ENCODE peak calls at places on chromosomes 5 and 9, in eight cellular contexts. One of them, this sample, is unnamed.
A peak's percentile ranks its signal among the peaks of the same experiment; 100 is the strongest.

GRCh38 chr9:77939149-77939668 is 92.4 kb downstream of the GNAQ start:
- DNase-seq in ELR: no peak
- DNase-seq in retinal pigment epithelial cell: no peak
- DNase-seq in heart left ventricle: no peak
- DNase-seq in nephron progenitor cell: no peak
- DNase-seq in HS-27A: no peak
- DNase-seq in non-pigmented ciliary epithelial cell: no peak
- DNase-seq in iris pigment epithelial cell: peak; percentile 72
- DNase-seq in this sample: no peak

GRCh38 chr9:98906273-98907040 is 37.2 kb upstream of the COL15A1 start:
- DNase-seq in ELR: no peak
- DNase-seq in retinal pigment epithelial cell: no peak
- DNase-seq in heart left ventricle: peak; percentile 86
- DNase-seq in nephron progenitor cell: no peak
- DNase-seq in HS-27A: peak; percentile 75
- DNase-seq in non-pigmented ciliary epithelial cell: no peak
- DNase-seq in iris pigment epithelial cell: no peak
- DNase-seq in this sample: no peak

GRCh38 chr5:124745367-124746251 is 830 bp downstream of the ZNF608 start:
- DNase-seq in ELR: no peak
- DNase-seq in retinal pigment epithelial cell: no peak
- DNase-seq in heart left ventricle: no peak
- DNase-seq in nephron progenitor cell: no peak
- DNase-seq in HS-27A: no peak
- DNase-seq in non-pigmented ciliary epithelial cell: no peak
- DNase-seq in iris pigment epithelial cell: peak; percentile 52
- DNase-seq in this sample: no peak

GRCh38 chr9:93093081-93093448 is 3.0 kb upstream of the CARD19 start:
- DNase-seq in ELR: no peak
- DNase-seq in retinal pigment epithelial cell: no peak
- DNase-seq in heart left ventricle: no peak
- DNase-seq in nephron progenitor cell: no peak
- DNase-seq in HS-27A: no peak
- DNase-seq in non-pigmented ciliary epithelial cell: no peak
- DNase-seq in iris pigment epithelial cell: no peak
- DNase-seq in this sample: no peak

GRCh38 chr5:5678909-5679308 is 256.4 kb downstream of the ICE1 start:
- DNase-seq in ELR: no peak
- DNase-seq in retinal pigment epithelial cell: no peak
- DNase-seq in heart left ventricle: peak; percentile 61
- DNase-seq in nephron progenitor cell: no peak
- DNase-seq in HS-27A: no peak
- DNase-seq in non-pigmented ciliary epithelial cell: no peak
- DNase-seq in iris pigment epithelial cell: no peak
- DNase-seq in this sample: peak; percentile 87

GRCh38 chr9:133449760-133450159 is 10.0 kb upstream of the CACFD1 start:
- DNase-seq in ELR: peak; percentile 46
- DNase-seq in retinal pigment epithelial cell: no peak
- DNase-seq in heart left ventricle: no peak
- DNase-seq in nephron progenitor cell: no peak
- DNase-seq in HS-27A: no peak
- DNase-seq in non-pigmented ciliary epithelial cell: no peak
- DNase-seq in iris pigment epithelial cell: no peak
- DNase-seq in this sample: peak; percentile 59

GRCh38 chr5:53730938-53731337 is 170.5 kb downstream of the NDUFS4 start:
- DNase-seq in ELR: no peak
- DNase-seq in retinal pigment epithelial cell: no peak
- DNase-seq in heart left ventricle: no peak
- DNase-seq in nephron progenitor cell: no peak
- DNase-seq in HS-27A: no peak
- DNase-seq in non-pigmented ciliary epithelial cell: no peak
- DNase-seq in iris pigment epithelial cell: no peak
- DNase-seq in this sample: peak; percentile 21

GRCh38 chr5:144394036-144394435 is 223.4 kb downstream of the KCTD16 start:
- DNase-seq in ELR: no peak
- DNase-seq in retinal pigment epithelial cell: no peak
- DNase-seq in heart left ventricle: no peak
- DNase-seq in nephron progenitor cell: no peak
- DNase-seq in HS-27A: no peak
- DNase-seq in non-pigmented ciliary epithelial cell: no peak
- DNase-seq in iris pigment epithelial cell: no peak
- DNase-seq in this sample: no peak

GRCh38 chr5:142915840-142916424 is 145.8 kb downstream of the ARHGAP26 start:
- DNase-seq in ELR: peak; percentile 64
- DNase-seq in retinal pigment epithelial cell: no peak
- DNase-seq in heart left ventricle: no peak
- DNase-seq in nephron progenitor cell: peak; percentile 47
- DNase-seq in HS-27A: no peak
- DNase-seq in non-pigmented ciliary epithelial cell: no peak
- DNase-seq in iris pigment epithelial cell: peak; percentile 44
- DNase-seq in this sample: peak; percentile 59

GRCh38 chr5:147437161-147437596 is 72.7 kb downstream of the DPYSL3 start:
- DNase-seq in ELR: no peak
- DNase-seq in retinal pigment epithelial cell: no peak
- DNase-seq in heart left ventricle: no peak
- DNase-seq in nephron progenitor cell: no peak
- DNase-seq in HS-27A: no peak
- DNase-seq in non-pigmented ciliary epithelial cell: peak; percentile 60
- DNase-seq in iris pigment epithelial cell: peak; percentile 63
- DNase-seq in this sample: peak; percentile 33

GRCh38 chr9:112046181-112046580 is 128.9 kb downstream of the SUSD1 start:
- DNase-seq in ELR: peak; percentile 95
- DNase-seq in retinal pigment epithelial cell: no peak
- DNase-seq in heart left ventricle: no peak
- DNase-seq in nephron progenitor cell: no peak
- DNase-seq in HS-27A: no peak
- DNase-seq in non-pigmented ciliary epithelial cell: no peak
- DNase-seq in iris pigment epithelial cell: peak; percentile 89
- DNase-seq in this sample: peak; percentile 86

GRCh38 chr9:110240198-110240597 is 16.1 kb downstream of the TXN start:
- DNase-seq in ELR: no peak
- DNase-seq in retinal pigment epithelial cell: no peak
- DNase-seq in heart left ventricle: no peak
- DNase-seq in nephron progenitor cell: no peak
- DNase-seq in HS-27A: no peak
- DNase-seq in non-pigmented ciliary epithelial cell: no peak
- DNase-seq in iris pigment epithelial cell: no peak
- DNase-seq in this sample: no peak

GRCh38 chr9:131627326-131627845 is 82.1 kb downstream of the PRRT1B start:
- DNase-seq in ELR: peak; percentile 77
- DNase-seq in retinal pigment epithelial cell: no peak
- DNase-seq in heart left ventricle: no peak
- DNase-seq in nephron progenitor cell: no peak
- DNase-seq in HS-27A: no peak
- DNase-seq in non-pigmented ciliary epithelial cell: peak; percentile 80
- DNase-seq in iris pigment epithelial cell: peak; percentile 89
- DNase-seq in this sample: peak; percentile 40

GRCh38 chr9:106846307-106846706 is 16.7 kb upstream of the ZNF462 start:
- DNase-seq in ELR: no peak
- DNase-seq in retinal pigment epithelial cell: no peak
- DNase-seq in heart left ventricle: no peak
- DNase-seq in nephron progenitor cell: no peak
- DNase-seq in HS-27A: no peak
- DNase-seq in non-pigmented ciliary epithelial cell: no peak
- DNase-seq in iris pigment epithelial cell: no peak
- DNase-seq in this sample: no peak

GRCh38 chr9:79858509-79858908 is 286.7 kb downstream of the TLE4 start:
- DNase-seq in ELR: peak; percentile 38
- DNase-seq in retinal pigment epithelial cell: no peak
- DNase-seq in heart left ventricle: no peak
- DNase-seq in nephron progenitor cell: no peak
- DNase-seq in HS-27A: peak; percentile 19
- DNase-seq in non-pigmented ciliary epithelial cell: no peak
- DNase-seq in iris pigment epithelial cell: peak; percentile 9
- DNase-seq in this sample: peak; percentile 72

GRCh38 chr5:167049771-167050567 is 1241.5 kb upstream of the WWC1 start:
- DNase-seq in ELR: no peak
- DNase-seq in retinal pigment epithelial cell: no peak
- DNase-seq in heart left ventricle: no peak
- DNase-seq in nephron progenitor cell: no peak
- DNase-seq in HS-27A: no peak
- DNase-seq in non-pigmented ciliary epithelial cell: no peak
- DNase-seq in iris pigment epithelial cell: no peak
- DNase-seq in this sample: no peak

GRCh38 chr9:127166651-127167524 is 44.5 kb upstream of the ANGPTL2 start:
- DNase-seq in ELR: peak; percentile 61
- DNase-seq in retinal pigment epithelial cell: no peak
- DNase-seq in heart left ventricle: no peak
- DNase-seq in nephron progenitor cell: no peak
- DNase-seq in HS-27A: peak; percentile 33
- DNase-seq in non-pigmented ciliary epithelial cell: no peak
- DNase-seq in iris pigment epithelial cell: peak; percentile 12
- DNase-seq in this sample: peak; percentile 90

GRCh38 chr9:113154471-113154870 is 3.7 kb downstream of the SLC31A2 start:
- DNase-seq in ELR: peak; percentile 86
- DNase-seq in retinal pigment epithelial cell: peak; percentile 26
- DNase-seq in heart left ventricle: no peak
- DNase-seq in nephron progenitor cell: no peak
- DNase-seq in HS-27A: no peak
- DNase-seq in non-pigmented ciliary epithelial cell: peak; percentile 38
- DNase-seq in iris pigment epithelial cell: peak; percentile 82
- DNase-seq in this sample: peak; percentile 82

GRCh38 chr9:110443146-110443877 is 105.6 kb upstream of the TXNDC8 start:
- DNase-seq in ELR: peak; percentile 68
- DNase-seq in retinal pigment epithelial cell: no peak
- DNase-seq in heart left ventricle: no peak
- DNase-seq in nephron progenitor cell: no peak
- DNase-seq in HS-27A: peak; percentile 78
- DNase-seq in non-pigmented ciliary epithelial cell: peak; percentile 43
- DNase-seq in iris pigment epithelial cell: peak; percentile 81
- DNase-seq in this sample: peak; percentile 7

GRCh38 chr5:78974011-78974410 is 11.1 kb downstream of the ARSB start:
- DNase-seq in ELR: no peak
- DNase-seq in retinal pigment epithelial cell: no peak
- DNase-seq in heart left ventricle: no peak
- DNase-seq in nephron progenitor cell: no peak
- DNase-seq in HS-27A: no peak
- DNase-seq in non-pigmented ciliary epithelial cell: no peak
- DNase-seq in iris pigment epithelial cell: no peak
- DNase-seq in this sample: no peak